ENCODE peak calls at places on chromosome 9, in six cellular contexts. I, O, B, S, H and C are unnamed samples.
A peak's percentile ranks its signal among the peaks of the same experiment; 100 is the strongest.

GRCh38 chr9:76365028-76365427 is 29.2 kb downstream of the RFK start:
- DNase-seq in B (peak; percentile 87), O (peak; percentile 84), S (no peak), H (no peak), I (no peak), C (peak; percentile 32)

GRCh38 chr9:37565661-37566618 is 10.2 kb downstream of the FBXO10 start:
- DNase-seq in B (no peak), H (no peak), I (no peak), O (no peak), S (no peak), C (no peak)

GRCh38 chr9:82148849-82149544 is 160.4 kb downstream of the SPATA31D1 start:
- DNase-seq in B (no peak), S (no peak), I (no peak), H (no peak), O (no peak), C (no peak)

GRCh38 chr9:69888876-69889585 is 68.4 kb downstream of the CFAP95 start:
- DNase-seq in B (no peak), O (no peak), H (no peak), S (no peak), I (no peak), C (no peak)

GRCh38 chr9:130845901-130846381 is 10.9 kb downstream of the ABL1 start:
- DNase-seq in S (peak; percentile 66), B (no peak), H (no peak), I (no peak), O (peak; percentile 52), C (peak; percentile 38)

GRCh38 chr9:72537011-72537545 is 15.7 kb downstream of the TMC1 start:
- DNase-seq in I (no peak), S (no peak), O (no peak), H (no peak), B (no peak), C (no peak)

GRCh38 chr9:94002316-94003140 is 47.4 kb upstream of the BARX1 start:
- DNase-seq in I (peak; percentile 61), O (peak; percentile 26), B (peak; percentile 80), H (peak; percentile 56), S (no peak), C (peak; percentile 83)

GRCh38 chr9:20604561-20604960 is 17.7 kb downstream of the MLLT3 start:
- DNase-seq in O (no peak), I (peak; percentile 74), S (no peak), H (no peak), B (no peak), C (no peak)

GRCh38 chr9:86838883-86839497 is 108.3 kb downstream of the GAS1 start:
- DNase-seq in O (no peak), I (no peak), B (no peak), H (no peak), S (peak; percentile 45), C (no peak)

GRCh38 chr9:129653819-129654528 is 11.5 kb upstream of the PRRX2 start:
- DNase-seq in O (no peak), B (peak; percentile 36), S (no peak), H (no peak), I (no peak), C (no peak)

GRCh38 chr9:120257483-120257882 is 322.5 kb downstream of the CDK5RAP2 start:
- DNase-seq in O (no peak), H (no peak), S (no peak), I (no peak), B (no peak), C (no peak)

GRCh38 chr9:128275198-128276007 is at the start of gene GOLGA2:
- DNase-seq in S (peak; percentile 46), B (peak; percentile 74), H (no peak), O (peak; percentile 43), I (peak; percentile 14), C (peak; percentile 82)

GRCh38 chr9:107856633-107857032 is 367.1 kb upstream of the KLF4 start:
- DNase-seq in O (no peak), S (no peak), H (no peak), B (peak; percentile 13), I (no peak), C (no peak)

GRCh38 chr9:114172981-114173833 is 17.9 kb downstream of the COL27A1 start:
- DNase-seq in I (no peak), H (no peak), S (peak; percentile 59), B (no peak), O (peak; percentile 79), C (no peak)

GRCh38 chr9:38181216-38181615 is 112.2 kb upstream of the SHB start:
- DNase-seq in O (no peak), I (no peak), B (no peak), S (no peak), H (no peak), C (no peak)

GRCh38 chr9:36401179-36401740 is 1.2 kb upstream of the RNF38 start:
- DNase-seq in S (no peak), H (peak; percentile 73), I (peak; percentile 85), B (peak; percentile 83), O (peak; percentile 73), C (no peak)

GRCh38 chr9:926976-927375 is 49.5 kb upstream of the DMRT3 start:
- DNase-seq in B (no peak), O (no peak), I (no peak), S (no peak), H (no peak), C (no peak)

DNA sequence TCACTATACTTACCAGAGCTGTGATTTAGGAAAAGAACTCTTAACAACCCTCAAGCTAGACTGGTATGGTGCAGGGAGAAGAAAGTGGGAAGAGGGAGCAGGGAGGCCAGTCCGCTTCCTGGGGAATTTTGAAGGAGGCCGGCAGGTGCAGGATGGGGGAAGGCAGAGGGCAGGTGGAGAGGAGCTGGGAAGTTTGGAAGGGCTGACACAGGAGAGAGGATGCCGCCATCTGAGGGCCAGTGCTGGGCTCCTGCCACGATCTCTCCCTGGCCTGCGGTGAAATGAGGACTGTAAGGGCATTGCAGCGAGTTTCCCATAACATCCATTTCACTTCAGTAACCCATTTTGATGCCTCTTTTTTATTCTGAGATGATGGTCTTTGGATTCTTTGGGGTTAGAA is 8.9 kb downstream of the DAB2IP start:
- DNase-seq in B (no peak), I (no peak), S (no peak), H (no peak), O (no peak), C (no peak)
- H3K27me3 ChIP-seq in B (no peaks in the 10 kb centered on the region), I (no peaks in the 10 kb centered on the region), S (no peaks in the 10 kb centered on the region), H (no peaks in the 10 kb centered on the region), O (peaks cover 80% of the 10 kb centered on the region), C (no peaks in the 10 kb centered on the region)

DNA sequence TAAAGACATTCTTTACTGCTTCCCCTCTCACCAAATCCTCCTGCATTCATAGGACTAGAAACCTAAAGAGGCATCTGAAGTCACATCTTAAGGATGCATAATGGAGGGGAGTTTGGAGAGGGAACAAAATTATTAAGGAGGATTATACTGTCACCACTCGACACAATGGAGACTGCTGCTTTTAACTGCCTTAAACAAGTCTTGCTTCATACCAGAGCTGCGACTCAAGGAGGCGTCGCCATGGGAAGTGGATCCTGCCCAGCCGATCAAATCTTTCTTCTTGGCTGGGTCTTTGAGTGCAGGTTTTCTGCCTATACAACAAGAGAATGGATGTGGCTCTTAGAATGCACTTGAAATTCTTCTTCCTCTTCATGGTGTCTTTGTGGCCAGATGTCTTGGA is 66.7 kb upstream of the FOXE1 start:
- DNase-seq in O (peak; percentile 46), H (no peak), I (no peak), B (peak; percentile 68), S (no peak), C (peak; percentile 45)
- H3K4me1 ChIP-seq in O (peaks cover 9% of the 10 kb centered on the region), H (no peaks in the 10 kb centered on the region), I (no peaks in the 10 kb centered on the region), B (no peaks in the 10 kb centered on the region), S (no peaks in the 10 kb centered on the region), C (peaks cover 9% of the 10 kb centered on the region)

DNA sequence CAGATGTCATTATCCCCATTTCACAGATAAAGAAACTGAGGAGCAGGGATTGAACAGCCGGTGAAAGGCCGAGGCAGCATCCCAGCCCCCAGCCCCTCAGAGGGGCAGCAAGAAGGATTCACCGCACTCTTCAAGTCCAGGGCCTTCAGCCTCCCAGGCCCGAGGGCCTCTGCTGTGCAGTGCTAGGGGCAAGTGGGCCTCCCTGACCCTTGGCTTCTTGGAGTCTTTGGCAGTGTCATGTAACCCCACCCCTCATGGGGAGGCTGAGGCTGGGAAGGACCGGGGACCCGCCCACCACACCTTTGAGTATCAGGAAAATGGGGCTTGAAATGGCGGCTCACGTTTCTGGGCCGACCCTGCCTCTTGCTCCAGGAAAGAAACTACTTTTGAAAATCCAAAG is 28.7 kb upstream of the RXRA start:
- DNase-seq in H (no peak), S (no peak), B (no peak), I (no peak), O (no peak), C (no peak)
- H3K27me3 ChIP-seq in H (peaks cover 16% of the 10 kb centered on the region), S (no peaks in the 10 kb centered on the region), B (no peaks in the 10 kb centered on the region), I (no peaks in the 10 kb centered on the region), O (peaks cover 34% of the 10 kb centered on the region), C (no peaks in the 10 kb centered on the region)

GRCh38 chr9:27487927-27488326 is 36.2 kb upstream of the IFNK start:
- DNase-seq in I (no peak), H (no peak), B (peak; percentile 58), S (no peak), O (peak; percentile 41), C (no peak)

GRCh38 chr9:27495480-27496133 is 28.5 kb upstream of the IFNK start:
- DNase-seq in S (no peak), O (no peak), I (no peak), H (no peak), B (peak; percentile 45), C (no peak)

GRCh38 chr9:27487128-27487527 is 37.0 kb upstream of the IFNK start:
- DNase-seq in S (no peak), B (no peak), H (no peak), O (no peak), I (no peak), C (no peak)

GRCh38 chr9:27489087-27489876 is 34.8 kb upstream of the IFNK start:
- DNase-seq in B (peak; percentile 39), S (no peak), O (no peak), H (no peak), I (no peak), C (peak; percentile 87)

DNA sequence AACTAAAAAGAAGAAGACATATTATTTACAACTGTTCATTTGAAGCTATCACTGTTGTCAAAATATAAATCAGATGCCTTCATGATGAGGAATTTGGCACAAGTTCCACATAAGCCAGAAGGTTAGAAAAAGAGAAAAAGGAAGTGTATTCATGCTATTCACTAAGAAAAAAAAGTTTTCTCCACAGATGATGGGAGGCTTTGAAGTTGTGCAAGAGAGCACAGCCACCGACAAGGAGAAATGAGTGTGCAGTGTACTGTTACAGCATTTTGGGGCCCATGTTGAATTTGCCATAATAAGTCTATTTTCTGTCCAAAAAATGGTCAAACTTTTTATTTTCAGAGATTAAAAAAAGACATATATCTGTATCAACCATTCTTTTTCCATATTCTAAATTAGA is 32.9 kb upstream of the IFNK start:
- DNase-seq in H (no peak), B (no peak), S (no peak), O (peak; percentile 58), I (no peak), C (no peak)
- H3K4me1 ChIP-seq in H (no peaks in the 10 kb centered on the region), B (peaks cover 4% of the 10 kb centered on the region), S (no peaks in the 10 kb centered on the region), O (peaks cover 25% of the 10 kb centered on the region), I (no peaks in the 10 kb centered on the region), C (peaks cover 52% of the 10 kb centered on the region)

GRCh38 chr9:126752376-126752775 is 52.5 kb upstream of the ZBTB43 start:
- DNase-seq in O (peak; percentile 51), B (peak; percentile 14), I (no peak), H (no peak), S (no peak), C (no peak)
- H3K27me3 ChIP-seq in O (peaks cover 7% of the 10 kb centered on the region), B (no peaks in the 10 kb centered on the region), I (no peaks in the 10 kb centered on the region), H (peaks cover 73% of the 10 kb centered on the region), S (peaks cover 21% of the 10 kb centered on the region), C (peaks cover 7% of the 10 kb centered on the region)

DNA sequence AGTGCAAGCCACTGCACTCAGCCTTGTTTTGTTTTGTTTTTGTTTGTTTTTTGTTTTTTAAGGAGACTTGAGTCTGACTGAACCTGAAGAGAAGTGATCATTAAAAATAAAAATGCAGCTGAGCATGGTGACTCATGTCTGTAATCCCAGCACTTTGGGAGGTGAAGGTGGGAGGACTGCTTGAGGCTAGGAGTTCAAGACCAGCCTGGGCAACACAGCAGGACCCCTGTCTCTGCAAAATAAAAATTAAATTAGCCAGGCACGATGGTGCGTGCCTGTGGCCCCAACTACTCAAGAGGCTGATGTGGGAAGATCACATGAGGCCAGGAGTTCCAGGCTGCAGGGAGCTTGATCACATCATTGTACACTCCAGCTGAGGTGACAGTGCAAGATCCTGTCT is 6.2 kb downstream of the SLC1A1 start:
- DNase-seq in B (no peak), H (no peak), S (no peak), O (no peak), I (no peak), C (no peak)
- H3K4me1 ChIP-seq in B (peaks cover 2% of the 10 kb centered on the region), H (peaks cover 5% of the 10 kb centered on the region), S (no peaks in the 10 kb centered on the region), O (no peaks in the 10 kb centered on the region), I (peaks cover 2% of the 10 kb centered on the region), C (peaks cover 4% of the 10 kb centered on the region)